ENCODE peak calls at places on chromosomes 4 and X, in seven cellular contexts. K is NCI-H2029; L is NCI-H1417; R is NCI-H2081; Q is CD4-positive, alpha-beta T cell; G is activated naive CD4-positive, alpha-beta T cell treated with Interleukin-2 at 50 U/mL for 16 hours; P is CD8-positive, alpha-beta T cell. C is an unnamed sample.

GRCh38 chrX:150899191-150899757 is 806 bp upstream of the CD99L2 start:
- DNase-seq in K (peak; percentile 42), L (peak; percentile 65), R (peak; percentile 14), Q (peak; percentile 12), G (peak; percentile 28), P (no peak), C (peak; percentile 34)

GRCh38 chr4:78610546-78611214 is 59.1 kb downstream of the ANXA3 start:
- DNase-seq in K (no peak), L (no peak), R (peak; percentile 5), Q (no peak), G (no peak), P (no peak), C (no peak)

GRCh38 chr4:1307951-1308735 is 18.5 kb downstream of the MAEA start:
- DNase-seq in K (no peak), L (no peak), R (no peak), Q (no peak), G (no peak), P (no peak), C (no peak)

GRCh38 chr4:31655328-31655727 is 935.2 kb downstream of the PCDH7 start:
- DNase-seq in K (no peak), L (no peak), R (no peak), Q (no peak), G (no peak), P (no peak), C (no peak)

GRCh38 chr4:38804654-38805295 is at the start of gene TLR1:
- DNase-seq in K (peak; percentile 57), L (no peak), R (peak; percentile 33), Q (no peak), G (no peak), P (no peak), C (no peak)

GRCh38 chr4:146237092-146237491 is 22.8 kb downstream of the REELD1 start:
- DNase-seq in K (no peak), L (no peak), R (no peak), Q (no peak), G (no peak), P (no peak), C (no peak)

GRCh38 chr4:41787931-41788330 is 39.4 kb upstream of the PHOX2B start:
- DNase-seq in K (no peak), L (no peak), R (no peak), Q (no peak), G (no peak), P (no peak), C (no peak)

GRCh38 chr4:234178-234577 is 71.1 kb downstream of the ZNF732 start:
- DNase-seq in K (no peak), L (no peak), R (no peak), Q (no peak), G (no peak), P (no peak), C (no peak)

GRCh38 chr4:72567821-72568620 is 1.0 kb downstream of the ADAMTS3 start:
- DNase-seq in K (peak; percentile 3), L (peak; percentile 82), R (peak; percentile 17), Q (no peak), G (no peak), P (no peak), C (peak; percentile 86)

GRCh38 chr4:42331914-42332368 is 65.3 kb upstream of the SHISA3 start:
- DNase-seq in K (no peak), L (no peak), R (no peak), Q (no peak), G (no peak), P (no peak), C (no peak)

GRCh38 chr4:130029442-130029841 is 933.5 kb downstream of the C4orf33 start:
- DNase-seq in K (no peak), L (no peak), R (no peak), Q (no peak), G (no peak), P (no peak), C (no peak)

GRCh38 chrX:42803320-42803719 is 25.4 kb upstream of the PPP1R2C start:
- DNase-seq in K (no peak), L (no peak), R (no peak), Q (no peak), G (no peak), P (no peak), C (no peak)